ENCODE peak calls at places on chromosomes 13 and 19, in ten cellular contexts. X is neural crest cell; S is endodermal cell; C is gastrocnemius medialis; Q is stimulated activated CD4-positive, alpha-beta T cell treated with anti-CD3 and anti-CD28 coated beads, Interleukin-1b, Interleukin-23, amount 100 ng/mL, for 1 hour; N is activated CD8-positive, alpha-beta memory T cell treated with anti-CD3 and anti-CD28 coated beads for 48 hours; I is C1 segment of cervical spinal cord; H is GM04504; Z is activated CD4-positive, alpha-beta T cell treated with anti-CD3 and anti-CD28 coated beads, Interleukin-2, amount 50 U/mL, for 48 hours; U is NCI-H1092. L is an unnamed sample.

GRCh38 chr19:11382898-11383705 is 1.0 kb downstream of the EPOR start:
- DNase-seq in Q (no peak), C (no peak), Z (peak; percentile 55), S (peak; percentile 94), H (no peak), U (no peak), X (peak; percentile 44), I (no peak), N (no peak), L (peak; percentile 65)

GRCh38 chr19:39078436-39079200 is 5.5 kb upstream of the ACP7 start:
- DNase-seq in Z (no peak), U (no peak), X (no peak), H (peak; percentile 87), C (no peak), S (no peak), N (no peak), Q (no peak), I (no peak), L (no peak)

GRCh38 chr19:3276341-3276799 is 51.9 kb downstream of the CELF5 start:
- DNase-seq in X (no peak), S (peak; percentile 99), H (no peak), U (no peak), C (no peak), Q (peak; percentile 20), Z (peak; percentile 48), I (no peak), N (peak; percentile 8), L (no peak)

GRCh38 chr13:31209172-31209818 is 9.5 kb downstream of the B3GLCT start:
- DNase-seq in C (peak; percentile 17), N (no peak), H (peak; percentile 37), U (peak; percentile 83), Q (no peak), I (peak; percentile 33), X (no peak), S (peak; percentile 73), Z (no peak), L (no peak)

GRCh38 chr13:40796649-40797048 is 7.2 kb downstream of the SLC25A15 start:
- DNase-seq in S (no peak), N (no peak), I (no peak), C (no peak), U (no peak), Q (no peak), X (no peak), Z (no peak), H (no peak), L (no peak)

GRCh38 chr13:110426745-110427144 is 119.7 kb downstream of the COL4A2 start:
- DNase-seq in S (no peak), N (no peak), Z (no peak), C (no peak), Q (no peak), I (no peak), X (no peak), U (peak; percentile 62), H (no peak), L (no peak)

GRCh38 chr19:6590458-6591319 is at the start of gene CD70:
- DNase-seq in X (peak; percentile 9), I (no peak), H (no peak), S (peak; percentile 91), Z (peak; percentile 57), U (no peak), Q (no peak), C (no peak), N (peak; percentile 47), L (peak; percentile 31)

GRCh38 chr13:109734002-109734785 is 52.2 kb downstream of the IRS2 start:
- DNase-seq in N (no peak), X (no peak), Z (no peak), I (no peak), C (no peak), S (peak; percentile 25), U (peak; percentile 47), H (no peak), Q (no peak), L (no peak)

GRCh38 chr13:21232196-21232595 is 55.7 kb downstream of the MRPL57 start:
- DNase-seq in N (no peak), U (no peak), I (no peak), Z (no peak), C (no peak), Q (no peak), S (no peak), X (no peak), H (peak; percentile 76), L (no peak)

GRCh38 chr13:30824651-30825050 is 81.4 kb upstream of the MEDAG start:
- DNase-seq in I (no peak), N (no peak), Z (no peak), U (no peak), Q (no peak), S (peak; percentile 92), X (no peak), C (no peak), H (no peak), L (no peak)

GRCh38 chr13:94292323-94292640 is 187.2 kb downstream of the DCT start:
- DNase-seq in Z (no peak), N (no peak), U (no peak), I (no peak), S (no peak), X (no peak), Q (no peak), H (no peak), C (no peak), L (no peak)

GRCh38 chr19:16899566-16900075 is 10.8 kb downstream of the F2RL3 start:
- DNase-seq in C (no peak), N (no peak), Q (no peak), I (no peak), U (no peak), Z (peak; percentile 47), X (peak; percentile 29), H (no peak), S (peak; percentile 87), L (no peak)

GRCh38 chr19:38441660-38442348 is 8.3 kb downstream of the RYR1 start:
- DNase-seq in S (peak; percentile 80), Z (peak; percentile 10), H (no peak), Q (no peak), X (no peak), U (no peak), I (no peak), N (no peak), C (no peak), L (no peak)

GRCh38 chr13:107434347-107434746 is 781.0 kb downstream of the LIG4 start:
- DNase-seq in Z (no peak), U (no peak), H (no peak), C (no peak), X (no peak), S (no peak), I (no peak), N (no peak), Q (no peak), L (no peak)

GRCh38 chr19:2186071-2186846 is 22.5 kb downstream of the DOT1L start:
- DNase-seq in S (peak; percentile 70), I (no peak), U (no peak), Z (no peak), X (no peak), C (peak; percentile 92), Q (no peak), H (peak; percentile 94), N (no peak), L (no peak)

GRCh38 chr19:4284176-4284958 is 5.3 kb downstream of the SHD start:
- DNase-seq in X (no peak), I (no peak), U (no peak), N (no peak), Q (no peak), H (no peak), C (no peak), S (peak; percentile 93), Z (no peak), L (no peak)

GRCh38 chr13:95128045-95128643 is 173.1 kb downstream of the ABCC4 start:
- DNase-seq in N (no peak), C (no peak), I (no peak), S (no peak), Z (no peak), U (no peak), H (no peak), X (no peak), Q (no peak), L (no peak)

GRCh38 chr13:47798906-47799305 is 202.2 kb downstream of the SUCLA2 start:
- DNase-seq in H (peak; percentile 3), U (no peak), I (no peak), C (no peak), S (no peak), N (no peak), Z (no peak), X (no peak), Q (no peak), L (no peak)

GRCh38 chr13:72959643-72960042 is 99.2 kb upstream of the KLF5 start:
- DNase-seq in S (no peak), U (no peak), H (no peak), N (no peak), I (no peak), C (no peak), Q (no peak), X (no peak), Z (no peak), L (no peak)

GRCh38 chr19:47512183-47512947 is 2.5 kb downstream of the NAPA start:
- DNase-seq in U (no peak), N (no peak), Z (no peak), I (no peak), X (no peak), S (peak; percentile 34), H (peak; percentile 37), Q (no peak), C (no peak), L (no peak)

GRCh38 chr19:1811472-1811894 is 593 bp downstream of the ATP8B3 start:
- DNase-seq in Z (peak; percentile 63), U (no peak), S (no peak), Q (peak; percentile 27), I (no peak), C (peak; percentile 19), X (no peak), H (peak; percentile 35), N (no peak), L (no peak)

GRCh38 chr13:49502954-49503353 is 7.2 kb downstream of the PHF11 start:
- DNase-seq in U (no peak), Q (no peak), Z (no peak), S (no peak), N (no peak), C (no peak), X (no peak), I (no peak), H (peak; percentile 42), L (no peak)

GRCh38 chr13:102774210-102774560 is 599 bp upstream of the TEX30 start:
- DNase-seq in N (no peak), H (no peak), Z (no peak), U (no peak), C (no peak), X (no peak), I (no peak), S (no peak), Q (no peak), L (no peak)

GRCh38 chr19:1107655-1108261 is 4.0 kb downstream of the GPX4 start:
- DNase-seq in Q (no peak), Z (no peak), H (no peak), I (no peak), N (no peak), C (no peak), S (no peak), X (no peak), U (no peak), L (no peak)

GRCh38 chr19:5624154-5624663 is 1.3 kb downstream of the SAFB start:
- DNase-seq in I (no peak), Q (no peak), H (no peak), S (peak; percentile 45), N (no peak), C (no peak), Z (peak; percentile 11), U (no peak), X (no peak), L (no peak)

GRCh38 chr13:50650936-50651638 is 192.4 kb downstream of the DLEU7 start:
- DNase-seq in C (no peak), I (no peak), H (no peak), S (no peak), N (no peak), Q (no peak), U (peak; percentile 5), X (no peak), Z (no peak), L (no peak)

GRCh38 chr13:39682788-39683187 is 27.3 kb downstream of the COG6 start:
- DNase-seq in C (no peak), X (no peak), I (no peak), N (no peak), Z (no peak), H (no peak), Q (no peak), S (no peak), U (no peak), L (no peak)

GRCh38 chr19:28244966-28245365 is 968.0 kb downstream of the UQCRFS1 start:
- DNase-seq in S (no peak), N (no peak), C (no peak), I (no peak), H (no peak), X (no peak), Z (no peak), Q (no peak), U (no peak), L (no peak)